ENCODE peak calls at places on chromosomes 4 and X, in eight cellular contexts. R is HFF-Myc; Y is T-helper 2 cell; V is activated CD8-positive, alpha-beta memory T cell treated with anti-CD3 and anti-CD28 coated beads for 1 hour; E is NCI-H510A treated with DMSO at 0.1 percent for 48 hours; C is CD8-positive, alpha-beta memory T cell; F is NCI-H2171; U is sciatic nerve. Z is an unnamed sample.
A peak's percentile ranks its signal among the peaks of the same experiment; 100 is the strongest.

GRCh38 chr4:5545271-5545670 is 163.1 kb downstream of the EVC2 start:
- DNase-seq in R (no peak), F (no peak), V (no peak), Y (no peak), C (no peak), U (no peak), E (no peak), Z (no peak)

GRCh38 chr4:3111461-3111860 is 37.0 kb downstream of the HTT start:
- DNase-seq in V (no peak), C (no peak), R (no peak), Y (no peak), U (no peak), F (no peak), E (peak; percentile 62), Z (no peak)

GRCh38 chrX:49799828-49800227 is 29.3 kb upstream of the PAGE4 start:
- DNase-seq in F (no peak), U (no peak), Y (no peak), E (no peak), R (no peak), V (no peak), C (no peak), Z (no peak)

GRCh38 chr4:61520176-61520575 is 320.1 kb downstream of the ADGRL3 start:
- DNase-seq in E (no peak), V (no peak), Y (no peak), F (no peak), R (no peak), U (no peak), C (no peak), Z (no peak)

GRCh38 chr4:8731364-8731763 is 138.8 kb downstream of the CPZ start:
- DNase-seq in Y (no peak), E (no peak), R (no peak), U (peak; percentile 15), V (no peak), C (no peak), F (no peak), Z (no peak)

GRCh38 chrX:22800360-22800759 is 199.4 kb upstream of the DDX53 start:
- DNase-seq in V (no peak), U (no peak), F (no peak), R (peak; percentile 50), Y (no peak), E (no peak), C (no peak), Z (no peak)

GRCh38 chr4:95798003-95798402 is 41.9 kb upstream of the PDHA2 start:
- DNase-seq in E (no peak), C (no peak), V (no peak), Y (no peak), U (no peak), F (no peak), R (no peak), Z (no peak)

GRCh38 chrX:68992998-68993397 is 164.2 kb downstream of the EFNB1 start:
- DNase-seq in F (no peak), U (no peak), E (no peak), Y (no peak), V (no peak), C (no peak), R (no peak), Z (no peak)

GRCh38 chr4:13547563-13548041 is 3.3 kb upstream of the NKX3-2 start:
- DNase-seq in C (peak; percentile 29), E (peak; percentile 8), F (no peak), Y (no peak), R (no peak), V (no peak), U (no peak), Z (no peak)

GRCh38 chr4:8832130-8832930 is 39.3 kb downstream of the HMX1 start:
- DNase-seq in V (no peak), U (peak; percentile 47), R (peak; percentile 3), F (peak; percentile 79), E (no peak), Y (no peak), C (no peak), Z (no peak)

GRCh38 chr4:28966982-28967381 is 1753.2 kb upstream of the PCDH7 start:
- DNase-seq in C (no peak), U (no peak), Y (no peak), F (no peak), V (no peak), E (no peak), R (no peak), Z (no peak)

GRCh38 chr4:56158483-56158882 is 209.7 kb downstream of the CEP135 start:
- DNase-seq in Y (no peak), C (no peak), R (no peak), V (no peak), E (no peak), U (no peak), F (no peak), Z (no peak)

GRCh38 chr4:7234355-7235029 is 42.2 kb downstream of the SORCS2 start:
- DNase-seq in U (no peak), C (no peak), R (no peak), E (no peak), Y (no peak), V (no peak), F (no peak), Z (no peak)

GRCh38 chrX:128457674-128458073 is 405.5 kb upstream of the ACTRT1 start:
- DNase-seq in E (no peak), U (no peak), F (no peak), Y (no peak), C (no peak), V (no peak), R (no peak), Z (no peak)

GRCh38 chrX:70421618-70422017 is 1.5 kb upstream of the GDPD2 start:
- DNase-seq in E (no peak), C (no peak), F (no peak), Y (no peak), U (no peak), R (no peak), V (no peak), Z (no peak)

GRCh38 chrX:44784241-44784640 is 59.6 kb upstream of the DUSP21 start:
- DNase-seq in R (no peak), E (no peak), U (no peak), Y (no peak), C (no peak), F (no peak), V (no peak), Z (no peak)

GRCh38 chr4:152935138-152935537 is 985 bp upstream of the FHDC1 start:
- DNase-seq in U (no peak), C (no peak), E (no peak), F (no peak), V (no peak), Y (no peak), R (no peak), Z (no peak)

GRCh38 chr4:185566972-185567749 is 31.9 kb upstream of the PDLIM3 start:
- DNase-seq in U (no peak), C (no peak), R (peak; percentile 19), V (no peak), E (no peak), F (no peak), Y (no peak), Z (no peak)

GRCh38 chr4:74628808-74629616 is 165.3 kb downstream of the BTC start:
- DNase-seq in R (no peak), V (no peak), E (no peak), Y (no peak), F (no peak), C (no peak), U (no peak), Z (no peak)

GRCh38 chrX:19386679-19387078 is 43.0 kb downstream of the PDHA1 start:
- DNase-seq in F (no peak), C (no peak), U (peak; percentile 17), R (no peak), Y (no peak), V (no peak), E (no peak), Z (no peak)

GRCh38 chr4:123884922-123885321 is 488.3 kb downstream of the SPRY1 start:
- DNase-seq in R (no peak), U (no peak), Y (no peak), C (no peak), E (no peak), V (no peak), F (no peak), Z (no peak)

GRCh38 chr4:153137677-153138630 is 66.3 kb upstream of the TRIM2 start:
- DNase-seq in Y (no peak), C (no peak), V (no peak), F (no peak), U (no peak), E (no peak), R (no peak), Z (no peak)

GRCh38 chrX:148049441-148049840 is 68.3 kb downstream of the FMR1NB start:
- DNase-seq in Y (no peak), E (no peak), F (peak; percentile 5), U (no peak), V (no peak), C (peak; percentile 33), R (no peak), Z (peak; percentile 66)

GRCh38 chrX:129403974-129404669 is 119.2 kb downstream of the SMARCA1 start:
- DNase-seq in E (no peak), U (no peak), V (no peak), Y (no peak), R (no peak), F (no peak), C (no peak), Z (no peak)

GRCh38 chr4:157221895-157222763 is 1.6 kb downstream of the GRIA2 start:
- DNase-seq in E (peak; percentile 30), R (no peak), Y (no peak), C (no peak), U (peak; percentile 63), F (peak; percentile 68), V (no peak), Z (peak; percentile 39)

GRCh38 chr4:154722262-154722661 is 21.5 kb upstream of the LRAT start:
- DNase-seq in R (no peak), C (no peak), V (no peak), E (no peak), Y (no peak), U (no peak), F (no peak), Z (no peak)

GRCh38 chr4:137755033-137755471 is 222.8 kb upstream of the PCDH18 start:
- DNase-seq in R (peak; percentile 54), E (no peak), C (no peak), Y (no peak), U (no peak), V (no peak), F (no peak), Z (no peak)

Z was measured in NCI-H1694.